ENCODE peak calls at places on chromosomes 4 and X, in six cellular contexts. Z is Peyer's patch, G is hepatocyte, V is heart left ventricle, N is uterus, X is tibial nerve. B is an unnamed sample. For H3K27me3, the result is how much of the 10 kb centered on the place peaks cover.

GRCh38 chr4:143186202-143186601 is 1.5 kb downstream of the USP38 start:
- DNase-seq in V (no peak), Z (no peak), G (peak), X (no peak), N (no peak), B (no peak)

GRCh38 chr4:148426643-148427042 is 15.6 kb downstream of the NR3C2 start:
- DNase-seq in N (no peak), Z (no peak), X (no peak), G (no peak), V (no peak), B (no peak)

GRCh38 chrX:37353646-37354045 is 4.5 kb downstream of the PRRG1 start:
- DNase-seq in N (no peak), G (no peak), V (no peak), X (no peak), Z (no peak), B (no peak)

GRCh38 chrX:644304-645023 is 13.9 kb downstream of the SHOX start:
- DNase-seq in Z (no peak), V (no peak), X (no peak), G (no peak), N (no peak), B (no peak)

GRCh38 chrX:23779025-23779424 is 3.9 kb upstream of the SAT1 start:
- DNase-seq in V (no peak), Z (no peak), N (no peak), X (no peak), G (no peak), B (no peak)

GRCh38 chrX:40694833-40695232 is 40.5 kb downstream of the MED14 start:
- DNase-seq in G (no peak), Z (no peak), V (no peak), X (no peak), N (no peak), B (no peak)

GRCh38 chr4:5712517-5712916 is 1.5 kb downstream of the EVC start:
- DNase-seq in X (no peak), V (no peak), G (no peak), Z (no peak), N (no peak), B (no peak)

GRCh38 chr4:126592088-126592487 is 1040.7 kb upstream of the INTU start:
- DNase-seq in Z (no peak), X (no peak), N (no peak), G (peak), V (no peak), B (no peak)

GRCh38 chr4:102687373-102687981 is 73.3 kb downstream of the MANBA start:
- DNase-seq in G (no peak), N (no peak), V (no peak), X (no peak), Z (no peak), B (peak)

GRCh38 chr4:85084371-85085170 is 118.1 kb upstream of the WDFY3 start:
- DNase-seq in G (peak), N (peak), X (peak), V (no peak), Z (peak), B (peak)

GRCh38 chr4:155228713-155229112 is 20.3 kb downstream of the NPY2R start:
- DNase-seq in V (no peak), N (no peak), G (no peak), X (no peak), Z (no peak), B (no peak)
- TF ChIP-seq CTCF in V (no peak), N (no peak), G (no peak), X (no peak), Z (no peak), B (no peak)

GRCh38 chrX:54076903-54077302 is 32.6 kb upstream of the PHF8 start:
- DNase-seq in Z (no peak), V (no peak), N (no peak), G (no peak), X (no peak), B (peak)

DNA sequence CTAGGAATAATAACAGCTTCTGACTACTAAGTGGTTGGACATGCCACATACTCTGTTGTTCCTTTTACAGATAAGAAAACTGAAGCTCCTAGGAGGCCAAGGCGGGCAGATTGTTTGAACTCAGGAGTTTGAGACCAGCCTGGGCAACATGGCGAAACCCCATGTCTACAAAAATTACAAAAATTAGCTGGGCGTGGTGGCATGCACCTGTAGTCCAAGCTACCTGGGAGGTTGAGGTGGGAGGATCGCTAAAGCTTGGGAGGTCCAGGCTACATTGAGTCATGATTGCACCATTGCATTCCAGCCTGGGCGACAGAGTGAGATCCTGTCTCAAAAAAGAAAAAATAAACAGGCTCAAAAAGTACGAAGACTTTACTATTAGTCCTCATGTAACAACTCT is 30.6 kb upstream of the PHF8 start:
- DNase-seq in N (no peak), X (no peak), V (no peak), Z (no peak), G (no peak), B (no peak)
- H3K27me3 ChIP-seq in N (under half), X (under half), V (under half), Z (under half), G (under half), B (under half)

GRCh38 chr4:13386405-13387107 is 97.6 kb downstream of the RAB28 start:
- DNase-seq in Z (no peak), V (no peak), N (no peak), G (no peak), X (no peak), B (no peak)
- H3K4me3 ChIP-seq in Z (no peak), V (no peak), N (no peak), G (no peak), X (no peak), B (no peak)

DNA sequence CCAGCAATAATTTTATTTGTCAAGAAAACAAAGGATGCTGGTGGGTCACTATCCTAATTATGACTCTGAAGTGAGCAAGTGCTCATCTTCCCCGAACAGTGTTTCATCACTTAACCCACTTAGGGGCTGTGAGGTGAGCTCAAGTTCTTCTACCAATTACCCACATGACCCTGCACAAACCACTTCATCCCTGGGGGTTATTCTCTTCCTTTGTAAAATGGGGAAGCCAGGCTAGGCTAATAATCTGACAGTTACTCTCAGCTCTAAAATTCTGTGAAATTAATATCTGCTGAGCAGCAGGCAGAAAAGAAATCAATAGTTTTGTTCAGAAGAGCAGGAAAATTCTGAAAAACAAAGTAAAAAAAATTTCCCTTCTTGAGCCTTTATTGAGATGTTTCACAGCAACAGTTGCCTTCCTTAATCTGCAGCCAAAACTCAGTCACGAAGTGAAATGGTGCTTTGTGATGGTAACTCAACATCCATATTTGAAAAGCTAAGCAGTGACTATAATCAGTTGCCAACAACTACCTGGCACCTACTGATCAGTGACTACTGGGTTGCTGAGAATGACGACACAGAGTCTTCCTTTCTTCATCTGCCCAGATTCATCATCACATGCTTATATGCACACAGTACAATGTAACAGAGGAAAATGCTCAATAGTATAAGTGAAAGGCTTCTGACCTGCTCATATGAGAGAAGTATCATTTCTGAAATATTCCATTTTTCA is 24.1 kb downstream of the ATP8A1 start:
- DNase-seq in Z (no peak), V (no peak), X (no peak), G (no peak), N (no peak), B (no peak)
- TF ChIP-seq CTCF in Z (no peak), V (no peak), X (no peak), G (no peak), N (no peak), B (no peak)

DNA sequence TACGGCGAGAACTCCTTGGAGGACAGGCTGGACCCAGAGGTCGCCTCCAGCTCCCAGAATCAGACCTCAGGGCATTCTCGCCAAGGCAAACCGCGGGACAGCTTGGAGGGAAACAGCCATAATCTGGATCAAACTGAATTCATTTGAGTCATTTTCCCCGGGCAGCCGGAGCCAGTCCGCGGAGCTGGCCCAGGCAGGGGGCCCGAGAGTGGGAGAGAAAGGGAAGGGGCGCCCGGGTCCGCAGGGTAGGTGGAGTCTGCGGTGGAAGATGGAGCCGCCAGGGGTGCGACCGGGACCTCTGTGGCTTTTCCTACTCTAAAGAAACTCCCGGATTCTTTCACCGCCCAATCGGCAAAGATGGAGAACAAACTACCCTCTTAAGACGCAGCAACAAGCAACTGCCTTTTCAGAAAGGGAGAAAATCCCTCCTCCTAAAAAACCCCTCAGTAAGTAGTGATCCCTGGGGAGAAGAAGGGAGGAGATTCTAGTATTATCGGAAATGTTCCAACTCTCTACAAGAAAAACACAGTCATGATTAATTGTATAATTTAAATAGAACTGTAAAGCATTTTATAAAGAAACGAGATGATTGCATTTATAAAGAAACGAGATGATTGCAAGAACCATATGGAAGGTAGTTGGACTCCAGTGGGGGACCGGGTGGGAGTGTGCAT is 5.1 kb downstream of the NKX3-2 start:
- DNase-seq in V (no peak), N (no peak), X (no peak), G (no peak), Z (no peak), B (no peak)
- H3K27me3 ChIP-seq in V (half or more), N (under half), X (under half), G (half or more), Z (under half), B (half or more)

GRCh38 chr4:93828830-93829530 is 427 bp downstream of the ATOH1 start:
- DNase-seq in G (peak), X (no peak), Z (no peak), V (no peak), N (no peak), B (no peak)
- H3K4me3 ChIP-seq in G (peak), X (peak), Z (peak), V (peak), N (no peak), B (peak)

GRCh38 chrX:74231625-74232024 is 72.4 kb upstream of the ZCCHC13 start:
- DNase-seq in G (no peak), Z (no peak), V (no peak), X (no peak), N (no peak), B (no peak)
- TF ChIP-seq CTCF in G (no peak), Z (no peak), V (no peak), X (no peak), N (no peak), B (no peak)

DNA sequence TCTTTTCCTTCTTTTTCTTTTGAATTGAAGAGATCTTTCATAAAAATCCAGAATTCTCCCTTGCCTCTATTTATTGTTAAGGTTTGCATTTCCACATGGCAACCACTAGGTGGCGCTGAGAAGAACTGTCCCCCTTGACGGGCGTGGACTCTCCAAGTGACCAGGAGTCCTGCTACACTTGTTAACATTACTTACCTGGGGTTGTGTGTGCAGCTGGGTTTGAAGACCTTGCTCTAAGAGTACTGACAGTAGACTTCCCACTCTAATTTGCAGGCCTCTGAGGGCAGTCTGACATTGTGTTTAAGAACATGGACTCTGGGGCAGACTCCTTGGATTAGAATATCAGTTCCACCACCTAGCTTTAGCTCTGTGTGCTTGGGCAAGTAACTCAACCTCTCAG is 52.8 kb downstream of the GPRIN3 start:
- DNase-seq in N (no peak), Z (no peak), V (no peak), G (peak), X (no peak), B (no peak)
- H3K27me3 ChIP-seq in N (under half), Z (under half), V (under half), G (under half), X (under half), B (under half)

GRCh38 chr4:73944061-73944875 is 37.6 kb downstream of the PF4 start:
- DNase-seq in X (no peak), G (peak), Z (no peak), V (no peak), N (no peak), B (no peak)
- H3K4me3 ChIP-seq in X (peak), G (peak), Z (peak), V (no peak), N (no peak), B (peak)

GRCh38 chr4:108058685-108059440 is 69.2 kb downstream of the HADH start:
- DNase-seq in G (peak), Z (no peak), V (no peak), N (no peak), X (no peak), B (no peak)

GRCh38 chr4:108055787-108056186 is 66.1 kb downstream of the HADH start:
- DNase-seq in X (no peak), Z (no peak), V (no peak), N (no peak), G (no peak), B (no peak)

GRCh38 chr4:108060686-108061321 is 71.1 kb downstream of the HADH start:
- DNase-seq in V (no peak), Z (no peak), G (no peak), X (no peak), N (no peak), B (no peak)

GRCh38 chr4:108056418-108056817 is 66.7 kb downstream of the HADH start:
- DNase-seq in Z (no peak), X (no peak), G (no peak), N (no peak), V (no peak), B (no peak)

GRCh38 chr4:108060164-108060563 is 70.5 kb downstream of the HADH start:
- DNase-seq in X (peak), V (no peak), G (peak), N (no peak), Z (no peak), B (no peak)
- TF ChIP-seq CTCF in X (peak), V (peak), G (peak), N (no peak), Z (no peak), B (peak)